ENCODE peak calls at places on chromosomes 11 and 22, in seven cellular contexts. One of them, this sample, is unnamed.

GRCh38 chr22:28822930-28823481 is 22.6 kb upstream of the XBP1 start:
- DNase-seq in H1: no peak
- DNase-seq in T47D: no peak
- DNase-seq in HCT116: no peak
- DNase-seq in SK-N-SH: no peak
- DNase-seq in K562: no peak
- DNase-seq in GM12878: no peak
- DNase-seq in this sample: peak; percentile 73

GRCh38 chr11:19919050-19919561 is 206.5 kb downstream of the NAV2 start:
- DNase-seq in H1: no peak
- DNase-seq in T47D: no peak
- DNase-seq in HCT116: no peak
- DNase-seq in SK-N-SH: no peak
- DNase-seq in K562: no peak
- DNase-seq in GM12878: no peak
- DNase-seq in this sample: no peak

GRCh38 chr11:23974046-23974445 is 522.8 kb upstream of the LUZP2 start:
- DNase-seq in H1: no peak
- DNase-seq in T47D: no peak
- DNase-seq in HCT116: no peak
- DNase-seq in SK-N-SH: no peak
- DNase-seq in K562: no peak
- DNase-seq in GM12878: no peak
- DNase-seq in this sample: no peak

GRCh38 chr11:66766681-66767080 is 37.7 kb upstream of the SPTBN2 start:
- DNase-seq in H1: no peak
- DNase-seq in T47D: no peak
- DNase-seq in HCT116: no peak
- DNase-seq in SK-N-SH: no peak
- DNase-seq in K562: no peak
- DNase-seq in GM12878: no peak
- DNase-seq in this sample: no peak

GRCh38 chr11:72844356-72844755 is 30.1 kb downstream of the ATG16L2 start:
- DNase-seq in H1: no peak
- DNase-seq in T47D: no peak
- DNase-seq in HCT116: no peak
- DNase-seq in SK-N-SH: no peak
- DNase-seq in K562: no peak
- DNase-seq in GM12878: no peak
- DNase-seq in this sample: no peak

GRCh38 chr11:14413307-14414072 is 54.5 kb upstream of the RRAS2 start:
- DNase-seq in H1: peak; percentile 43
- DNase-seq in T47D: no peak
- DNase-seq in HCT116: no peak
- DNase-seq in SK-N-SH: no peak
- DNase-seq in K562: peak; percentile 50
- DNase-seq in GM12878: no peak
- DNase-seq in this sample: no peak

GRCh38 chr11:101407324-101407723 is 176.5 kb downstream of the TRPC6 start:
- DNase-seq in H1: no peak
- DNase-seq in T47D: no peak
- DNase-seq in HCT116: no peak
- DNase-seq in SK-N-SH: no peak
- DNase-seq in K562: no peak
- DNase-seq in GM12878: no peak
- DNase-seq in this sample: no peak

GRCh38 chr11:13289081-13289480 is 11.5 kb downstream of the BMAL1 start:
- DNase-seq in H1: no peak
- DNase-seq in T47D: no peak
- DNase-seq in HCT116: no peak
- DNase-seq in SK-N-SH: peak; percentile 38
- DNase-seq in K562: no peak
- DNase-seq in GM12878: no peak
- DNase-seq in this sample: no peak

GRCh38 chr11:130580372-130580771 is 131.9 kb downstream of the ADAMTS15 start:
- DNase-seq in H1: peak; percentile 59
- DNase-seq in T47D: no peak
- DNase-seq in HCT116: peak; percentile 21
- DNase-seq in SK-N-SH: no peak
- DNase-seq in K562: no peak
- DNase-seq in GM12878: no peak
- DNase-seq in this sample: no peak

GRCh38 chr11:105177658-105178057 is 38.1 kb upstream of the CARD18 start:
- DNase-seq in H1: no peak
- DNase-seq in T47D: no peak
- DNase-seq in HCT116: no peak
- DNase-seq in SK-N-SH: no peak
- DNase-seq in K562: no peak
- DNase-seq in GM12878: no peak
- DNase-seq in this sample: no peak

GRCh38 chr11:7513210-7514098 is at the start of gene PPFIBP2:
- DNase-seq in H1: no peak
- DNase-seq in T47D: peak; percentile 74
- DNase-seq in HCT116: peak; percentile 40
- DNase-seq in SK-N-SH: peak; percentile 96
- DNase-seq in K562: peak; percentile 97
- DNase-seq in GM12878: no peak
- DNase-seq in this sample: peak; percentile 58

GRCh38 chr11:134741453-134742227 is 329.6 kb upstream of the B3GAT1 start:
- DNase-seq in H1: no peak
- DNase-seq in T47D: no peak
- DNase-seq in HCT116: no peak
- DNase-seq in SK-N-SH: no peak
- DNase-seq in K562: no peak
- DNase-seq in GM12878: no peak
- DNase-seq in this sample: peak; percentile 15

GRCh38 chr11:283405-284080 is 5.3 kb downstream of the NLRP6 start:
- DNase-seq in H1: no peak
- DNase-seq in T47D: no peak
- DNase-seq in HCT116: no peak
- DNase-seq in SK-N-SH: no peak
- DNase-seq in K562: no peak
- DNase-seq in GM12878: no peak
- DNase-seq in this sample: no peak

GRCh38 chr11:44575288-44575672 is 9.8 kb downstream of the CD82 start:
- DNase-seq in H1: no peak
- DNase-seq in T47D: no peak
- DNase-seq in HCT116: no peak
- DNase-seq in SK-N-SH: peak; percentile 1
- DNase-seq in K562: no peak
- DNase-seq in GM12878: no peak
- DNase-seq in this sample: no peak

GRCh38 chr11:95149659-95150294 is 60.1 kb downstream of the ENDOD1 start:
- DNase-seq in H1: no peak
- DNase-seq in T47D: no peak
- DNase-seq in HCT116: peak; percentile 90
- DNase-seq in SK-N-SH: no peak
- DNase-seq in K562: no peak
- DNase-seq in GM12878: no peak
- DNase-seq in this sample: peak; percentile 91

GRCh38 chr22:46050916-46051614 is 74.1 kb upstream of the WNT7B start:
- DNase-seq in H1: no peak
- DNase-seq in T47D: no peak
- DNase-seq in HCT116: no peak
- DNase-seq in SK-N-SH: no peak
- DNase-seq in K562: no peak
- DNase-seq in GM12878: no peak
- DNase-seq in this sample: no peak

GRCh38 chr22:22787805-22788459 is 99.7 kb upstream of the IGLL5 start:
- DNase-seq in H1: no peak
- DNase-seq in T47D: peak; percentile 11
- DNase-seq in HCT116: peak; percentile 44
- DNase-seq in SK-N-SH: peak; percentile 66
- DNase-seq in K562: peak; percentile 100
- DNase-seq in GM12878: no peak
- DNase-seq in this sample: peak; percentile 30

GRCh38 chr11:76841923-76842452 is 18.7 kb upstream of the ACER3 start:
- DNase-seq in H1: no peak
- DNase-seq in T47D: no peak
- DNase-seq in HCT116: no peak
- DNase-seq in SK-N-SH: no peak
- DNase-seq in K562: no peak
- DNase-seq in GM12878: no peak
- DNase-seq in this sample: no peak

GRCh38 chr22:44572414-44573207 is 74.6 kb upstream of the RTL6 start:
- DNase-seq in H1: no peak
- DNase-seq in T47D: no peak
- DNase-seq in HCT116: no peak
- DNase-seq in SK-N-SH: no peak
- DNase-seq in K562: no peak
- DNase-seq in GM12878: no peak
- DNase-seq in this sample: no peak

GRCh38 chr11:17514476-17514875 is 29.7 kb downstream of the USH1C start:
- DNase-seq in H1: no peak
- DNase-seq in T47D: no peak
- DNase-seq in HCT116: no peak
- DNase-seq in SK-N-SH: no peak
- DNase-seq in K562: no peak
- DNase-seq in GM12878: no peak
- DNase-seq in this sample: no peak

GRCh38 chr11:134785660-134786284 is 373.7 kb upstream of the B3GAT1 start:
- DNase-seq in H1: no peak
- DNase-seq in T47D: no peak
- DNase-seq in HCT116: no peak
- DNase-seq in SK-N-SH: no peak
- DNase-seq in K562: no peak
- DNase-seq in GM12878: no peak
- DNase-seq in this sample: no peak

GRCh38 chr22:44685384-44686056 is 16.5 kb upstream of the PRR5 start:
- DNase-seq in H1: no peak
- DNase-seq in T47D: peak; percentile 33
- DNase-seq in HCT116: peak; percentile 35
- DNase-seq in SK-N-SH: peak; percentile 60
- DNase-seq in K562: peak; percentile 66
- DNase-seq in GM12878: peak; percentile 71
- DNase-seq in this sample: no peak

GRCh38 chr11:63670738-63671321 is 346 bp downstream of the ATL3 start:
- DNase-seq in H1: no peak
- DNase-seq in T47D: peak; percentile 66
- DNase-seq in HCT116: no peak
- DNase-seq in SK-N-SH: peak; percentile 84
- DNase-seq in K562: no peak
- DNase-seq in GM12878: no peak
- DNase-seq in this sample: no peak

GRCh38 chr11:64810891-64811272 is 531 bp upstream of the MEN1 start:
- DNase-seq in H1: no peak
- DNase-seq in T47D: no peak
- DNase-seq in HCT116: no peak
- DNase-seq in SK-N-SH: no peak
- DNase-seq in K562: no peak
- DNase-seq in GM12878: no peak
- DNase-seq in this sample: peak; percentile 77

GRCh38 chr11:47611240-47611863 is 17.1 kb upstream of the C1QTNF4 start:
- DNase-seq in H1: no peak
- DNase-seq in T47D: no peak
- DNase-seq in HCT116: no peak
- DNase-seq in SK-N-SH: no peak
- DNase-seq in K562: no peak
- DNase-seq in GM12878: peak; percentile 42
- DNase-seq in this sample: no peak

GRCh38 chr11:9842923-9843322 is 179.0 kb downstream of the SWAP70 start:
- DNase-seq in H1: no peak
- DNase-seq in T47D: no peak
- DNase-seq in HCT116: no peak
- DNase-seq in SK-N-SH: no peak
- DNase-seq in K562: no peak
- DNase-seq in GM12878: no peak
- DNase-seq in this sample: no peak

GRCh38 chr11:72702096-72702495 is 27.9 kb upstream of the PDE2A start:
- DNase-seq in H1: no peak
- DNase-seq in T47D: no peak
- DNase-seq in HCT116: no peak
- DNase-seq in SK-N-SH: no peak
- DNase-seq in K562: no peak
- DNase-seq in GM12878: no peak
- DNase-seq in this sample: no peak

DNA sequence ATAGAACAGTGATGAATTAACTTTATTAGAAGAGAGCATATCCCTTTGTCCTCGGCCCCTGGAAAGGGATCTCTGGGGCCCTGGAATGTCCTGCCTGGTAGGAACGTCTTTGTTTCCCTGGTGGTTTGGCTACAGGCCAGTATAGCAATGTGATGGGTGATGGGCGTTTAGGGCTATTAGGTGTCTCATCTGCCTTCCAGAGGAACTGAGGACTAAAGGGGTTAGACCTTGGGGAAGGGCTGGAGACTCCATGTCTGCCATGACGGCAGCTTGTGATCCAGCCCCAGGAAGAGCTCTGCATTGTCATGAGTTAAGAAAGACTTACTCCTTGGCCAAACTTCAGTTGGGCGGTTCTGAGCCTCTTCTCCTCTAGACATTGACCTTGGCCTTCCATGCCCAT is 9.0 kb downstream of the APOL4 start:
- DNase-seq in H1: no peak
- DNase-seq in T47D: no peak
- DNase-seq in HCT116: no peak
- DNase-seq in SK-N-SH: no peak
- DNase-seq in K562: no peak
- DNase-seq in GM12878: no peak
- DNase-seq in this sample: no peak
- TF ChIP-seq JUND in H1: no peak
- TF ChIP-seq JUND in T47D: no peak
- TF ChIP-seq JUND in HCT116: no peak
- TF ChIP-seq JUND in SK-N-SH: no peak
- TF ChIP-seq JUND in K562: no peak
- TF ChIP-seq JUND in GM12878: no peak
- TF ChIP-seq JUND in this sample: no peak

GRCh38 chr11:128879817-128880216 is 11.3 kb upstream of the KCNJ5 start:
- DNase-seq in H1: no peak
- DNase-seq in T47D: no peak
- DNase-seq in HCT116: no peak
- DNase-seq in SK-N-SH: no peak
- DNase-seq in K562: no peak
- DNase-seq in GM12878: no peak
- DNase-seq in this sample: no peak
- TF ChIP-seq JUND in H1: no peak
- TF ChIP-seq JUND in T47D: no peak
- TF ChIP-seq JUND in HCT116: no peak
- TF ChIP-seq JUND in SK-N-SH: no peak
- TF ChIP-seq JUND in K562: no peak
- TF ChIP-seq JUND in GM12878: no peak
- TF ChIP-seq JUND in this sample: no peak

DNA sequence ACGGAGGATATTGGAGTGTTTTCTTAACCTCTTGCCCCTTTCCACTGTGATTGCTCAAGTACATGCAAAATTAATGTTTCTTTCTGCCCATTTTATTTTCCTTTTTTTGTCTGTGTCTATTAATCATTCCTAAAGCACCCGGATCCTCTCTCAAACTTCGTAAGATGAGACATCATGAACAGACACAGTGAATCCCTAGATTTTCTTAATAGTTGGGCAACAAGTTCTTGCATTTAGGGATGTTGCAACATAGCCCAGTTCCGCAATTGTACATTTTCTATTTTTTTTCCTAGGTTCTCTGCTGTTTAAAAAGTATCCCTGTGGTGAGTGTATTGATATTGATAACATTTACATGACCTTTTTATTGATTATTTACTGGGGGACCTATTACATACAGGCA is 2.9 kb downstream of the FAM111A start:
- DNase-seq in H1: no peak
- DNase-seq in T47D: no peak
- DNase-seq in HCT116: no peak
- DNase-seq in SK-N-SH: no peak
- DNase-seq in K562: no peak
- DNase-seq in GM12878: no peak
- DNase-seq in this sample: no peak
- TF ChIP-seq JUND in H1: no peak
- TF ChIP-seq JUND in T47D: no peak
- TF ChIP-seq JUND in HCT116: no peak
- TF ChIP-seq JUND in SK-N-SH: no peak
- TF ChIP-seq JUND in K562: no peak
- TF ChIP-seq JUND in GM12878: no peak
- TF ChIP-seq JUND in this sample: no peak

GRCh38 chr11:110022548-110022947 is 70.6 kb upstream of the ZC3H12C start:
- DNase-seq in H1: no peak
- DNase-seq in T47D: no peak
- DNase-seq in HCT116: no peak
- DNase-seq in SK-N-SH: no peak
- DNase-seq in K562: no peak
- DNase-seq in GM12878: peak; percentile 38
- DNase-seq in this sample: no peak
- TF ChIP-seq JUND in H1: no peak
- TF ChIP-seq JUND in T47D: no peak
- TF ChIP-seq JUND in HCT116: no peak
- TF ChIP-seq JUND in SK-N-SH: no peak
- TF ChIP-seq JUND in K562: no peak
- TF ChIP-seq JUND in GM12878: no peak
- TF ChIP-seq JUND in this sample: no peak

This sample was measured in HepG2.